ENCODE peak calls at places on chromosomes 2 and 18, in five cellular contexts. One of them, this sample, is unnamed.

GRCh38 chr2:200616193-200616592 is 30.4 kb downstream of the AOX1 start:
- DNase-seq in fibroblast of villous mesenchyme: no peak
- DNase-seq in suprapubic skin: no peak
- DNase-seq in GM20000: peak; percentile 5
- DNase-seq in tibial artery: no peak
- DNase-seq in this sample: no peak

GRCh38 chr18:58612239-58613055 is 16.4 kb downstream of the ALPK2 start:
- DNase-seq in GM20000: no peak
- DNase-seq in tibial artery: no peak
- DNase-seq in suprapubic skin: no peak
- DNase-seq in fibroblast of villous mesenchyme: no peak
- DNase-seq in this sample: no peak

GRCh38 chr18:72868666-72869661 is 1.2 kb upstream of the NETO1 start:
- DNase-seq in GM20000: peak; percentile 34
- DNase-seq in tibial artery: no peak
- DNase-seq in suprapubic skin: no peak
- DNase-seq in fibroblast of villous mesenchyme: no peak
- DNase-seq in this sample: no peak

GRCh38 chr2:149175956-149176355 is 137.5 kb downstream of the LYPD6B start:
- DNase-seq in tibial artery: no peak
- DNase-seq in suprapubic skin: no peak
- DNase-seq in GM20000: no peak
- DNase-seq in fibroblast of villous mesenchyme: peak; percentile 45
- DNase-seq in this sample: no peak

GRCh38 chr2:20291106-20291564 is 59.5 kb downstream of the PUM2 start:
- DNase-seq in fibroblast of villous mesenchyme: peak; percentile 80
- DNase-seq in GM20000: peak; percentile 29
- DNase-seq in suprapubic skin: no peak
- DNase-seq in tibial artery: no peak
- DNase-seq in this sample: no peak

GRCh38 chr18:31499157-31499524 is 1.2 kb downstream of the DSG2 start:
- DNase-seq in fibroblast of villous mesenchyme: no peak
- DNase-seq in tibial artery: no peak
- DNase-seq in suprapubic skin: no peak
- DNase-seq in GM20000: no peak
- DNase-seq in this sample: no peak

GRCh38 chr2:119721043-119721442 is 38.7 kb upstream of the PTPN4 start:
- DNase-seq in GM20000: no peak
- DNase-seq in suprapubic skin: no peak
- DNase-seq in tibial artery: no peak
- DNase-seq in fibroblast of villous mesenchyme: no peak
- DNase-seq in this sample: no peak

GRCh38 chr2:237353207-237353606 is 60.8 kb downstream of the COL6A3 start:
- DNase-seq in tibial artery: no peak
- DNase-seq in GM20000: no peak
- DNase-seq in fibroblast of villous mesenchyme: no peak
- DNase-seq in suprapubic skin: no peak
- DNase-seq in this sample: no peak

GRCh38 chr2:164182116-164182637 is 439.1 kb downstream of the GRB14 start:
- DNase-seq in suprapubic skin: no peak
- DNase-seq in tibial artery: no peak
- DNase-seq in fibroblast of villous mesenchyme: no peak
- DNase-seq in GM20000: no peak
- DNase-seq in this sample: no peak

GRCh38 chr18:47680488-47680887 is 250.0 kb downstream of the SMAD2 start:
- DNase-seq in fibroblast of villous mesenchyme: no peak
- DNase-seq in tibial artery: no peak
- DNase-seq in suprapubic skin: no peak
- DNase-seq in GM20000: peak; percentile 76
- DNase-seq in this sample: no peak

GRCh38 chr18:55275042-55275897 is 312.7 kb downstream of the TCF4 start:
- DNase-seq in GM20000: no peak
- DNase-seq in tibial artery: peak; percentile 68
- DNase-seq in fibroblast of villous mesenchyme: peak; percentile 78
- DNase-seq in suprapubic skin: peak; percentile 67
- DNase-seq in this sample: no peak

GRCh38 chr18:47931707-47932103 is 1.2 kb upstream of the SMAD2 start:
- DNase-seq in suprapubic skin: no peak
- DNase-seq in tibial artery: no peak
- DNase-seq in GM20000: peak; percentile 25
- DNase-seq in fibroblast of villous mesenchyme: peak; percentile 23
- DNase-seq in this sample: no peak

GRCh38 chr2:72806280-72806955 is 19.4 kb downstream of the EXOC6B start:
- DNase-seq in suprapubic skin: no peak
- DNase-seq in GM20000: no peak
- DNase-seq in tibial artery: no peak
- DNase-seq in fibroblast of villous mesenchyme: peak; percentile 14
- DNase-seq in this sample: no peak

GRCh38 chr2:169928463-169928864 is 101.2 kb downstream of the UBR3 start:
- DNase-seq in fibroblast of villous mesenchyme: peak; percentile 70
- DNase-seq in GM20000: peak; percentile 9
- DNase-seq in tibial artery: no peak
- DNase-seq in suprapubic skin: no peak
- DNase-seq in this sample: no peak

GRCh38 chr18:13620818-13621445 is 105.4 kb downstream of the FAM210A start:
- DNase-seq in fibroblast of villous mesenchyme: no peak
- DNase-seq in suprapubic skin: no peak
- DNase-seq in tibial artery: no peak
- DNase-seq in GM20000: no peak
- DNase-seq in this sample: no peak

GRCh38 chr2:41826921-41827320 is 220.9 kb upstream of the PKDCC start:
- DNase-seq in fibroblast of villous mesenchyme: no peak
- DNase-seq in tibial artery: no peak
- DNase-seq in GM20000: no peak
- DNase-seq in suprapubic skin: no peak
- DNase-seq in this sample: no peak

GRCh38 chr2:63767307-63767706 is 74.4 kb upstream of the UGP2 start:
- DNase-seq in GM20000: no peak
- DNase-seq in tibial artery: no peak
- DNase-seq in fibroblast of villous mesenchyme: no peak
- DNase-seq in suprapubic skin: no peak
- DNase-seq in this sample: no peak

GRCh38 chr2:53886406-53887280 is 26.9 kb upstream of the GPR75 start:
- DNase-seq in fibroblast of villous mesenchyme: no peak
- DNase-seq in GM20000: no peak
- DNase-seq in tibial artery: no peak
- DNase-seq in suprapubic skin: no peak
- DNase-seq in this sample: no peak

GRCh38 chr2:189210250-189211075 is 30.9 kb upstream of the COL5A2 start:
- DNase-seq in suprapubic skin: peak; percentile 57
- DNase-seq in GM20000: no peak
- DNase-seq in fibroblast of villous mesenchyme: peak; percentile 96
- DNase-seq in tibial artery: peak; percentile 72
- DNase-seq in this sample: no peak

GRCh38 chr2:216685327-216685875 is 9.9 kb downstream of the IGFBP5 start:
- DNase-seq in GM20000: no peak
- DNase-seq in suprapubic skin: peak; percentile 44
- DNase-seq in fibroblast of villous mesenchyme: no peak
- DNase-seq in tibial artery: peak; percentile 64
- DNase-seq in this sample: no peak

GRCh38 chr2:216688731-216689360 is 6.5 kb downstream of the IGFBP5 start:
- DNase-seq in tibial artery: peak; percentile 86
- DNase-seq in suprapubic skin: peak; percentile 76
- DNase-seq in fibroblast of villous mesenchyme: peak; percentile 45
- DNase-seq in GM20000: no peak
- DNase-seq in this sample: no peak

GRCh38 chr2:216687111-216687510 is 8.2 kb downstream of the IGFBP5 start:
- DNase-seq in suprapubic skin: peak; percentile 51
- DNase-seq in GM20000: no peak
- DNase-seq in tibial artery: peak; percentile 54
- DNase-seq in fibroblast of villous mesenchyme: no peak
- DNase-seq in this sample: no peak

GRCh38 chr2:216689397-216689796 is 6.0 kb downstream of the IGFBP5 start:
- DNase-seq in GM20000: no peak
- DNase-seq in tibial artery: peak; percentile 59
- DNase-seq in suprapubic skin: peak; percentile 56
- DNase-seq in fibroblast of villous mesenchyme: no peak
- DNase-seq in this sample: no peak

DNA sequence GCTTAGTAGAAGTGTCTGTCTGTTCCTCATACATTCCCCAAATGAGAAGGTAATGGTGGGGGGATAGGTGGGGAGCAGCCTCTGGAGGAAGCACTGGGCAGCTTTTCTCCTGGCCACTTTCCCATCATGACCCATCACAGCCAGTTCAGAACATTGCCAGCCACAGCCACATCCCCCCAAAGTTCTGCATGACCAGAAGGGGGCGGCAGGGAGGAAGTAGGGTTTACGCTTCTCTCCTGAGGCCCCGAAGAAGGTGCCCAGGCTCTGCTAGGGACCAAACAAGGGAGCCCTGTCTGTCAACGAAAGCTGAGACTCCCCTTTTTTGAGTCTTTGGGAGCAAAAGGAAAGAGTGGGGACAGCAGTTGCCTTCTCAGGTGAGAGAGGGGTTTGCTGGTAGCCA is 7.7 kb downstream of the IGFBP5 start:
- DNase-seq in suprapubic skin: no peak
- DNase-seq in tibial artery: peak; percentile 66
- DNase-seq in GM20000: no peak
- DNase-seq in fibroblast of villous mesenchyme: no peak
- DNase-seq in this sample: no peak
- TF ChIP-seq CTCF in suprapubic skin: no peak
- TF ChIP-seq CTCF in tibial artery: no peak
- TF ChIP-seq CTCF in GM20000: no peak
- TF ChIP-seq CTCF in fibroblast of villous mesenchyme: peak; percentile 43
- TF ChIP-seq CTCF in this sample: peak; percentile 63

DNA sequence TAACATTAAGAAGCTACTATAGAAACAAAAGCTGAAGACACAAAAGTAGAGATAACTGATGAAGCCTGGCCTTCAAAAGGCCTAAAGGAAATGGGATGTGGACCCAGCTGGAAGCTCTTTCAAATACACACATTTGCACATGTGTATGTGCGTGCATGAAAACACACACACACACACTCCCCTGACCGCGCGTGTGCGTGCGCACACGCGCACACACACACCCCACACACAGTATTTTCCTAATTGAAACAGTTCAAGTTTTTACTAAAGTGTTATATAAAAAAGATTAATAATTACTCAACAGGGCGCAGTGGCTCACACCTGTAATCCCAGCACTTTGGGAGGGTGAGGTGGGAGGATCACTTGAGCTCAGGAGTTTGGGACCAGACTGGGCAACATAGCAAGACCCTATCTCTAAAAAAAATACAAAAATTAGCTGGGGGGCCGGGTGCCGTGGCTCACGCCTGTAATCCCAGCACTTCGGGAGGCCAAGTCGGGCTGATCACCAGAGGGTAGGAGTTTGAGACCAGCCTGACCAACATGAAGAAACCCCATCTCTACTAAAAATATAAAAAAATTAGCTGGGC is 111.5 kb downstream of the PLEKHM3 start:
- DNase-seq in suprapubic skin: no peak
- DNase-seq in tibial artery: no peak
- DNase-seq in GM20000: no peak
- DNase-seq in fibroblast of villous mesenchyme: no peak
- DNase-seq in this sample: no peak
- TF ChIP-seq CTCF in suprapubic skin: no peak
- TF ChIP-seq CTCF in tibial artery: no peak
- TF ChIP-seq CTCF in GM20000: no peak
- TF ChIP-seq CTCF in fibroblast of villous mesenchyme: no peak
- TF ChIP-seq CTCF in this sample: no peak

GRCh38 chr2:49686291-49686690 is 532.0 kb upstream of the FSHR start:
- DNase-seq in fibroblast of villous mesenchyme: no peak
- DNase-seq in suprapubic skin: no peak
- DNase-seq in tibial artery: no peak
- DNase-seq in GM20000: no peak
- DNase-seq in this sample: no peak

GRCh38 chr2:49686897-49687442 is 532.7 kb upstream of the FSHR start:
- DNase-seq in fibroblast of villous mesenchyme: no peak
- DNase-seq in GM20000: no peak
- DNase-seq in suprapubic skin: no peak
- DNase-seq in tibial artery: no peak
- DNase-seq in this sample: no peak

DNA sequence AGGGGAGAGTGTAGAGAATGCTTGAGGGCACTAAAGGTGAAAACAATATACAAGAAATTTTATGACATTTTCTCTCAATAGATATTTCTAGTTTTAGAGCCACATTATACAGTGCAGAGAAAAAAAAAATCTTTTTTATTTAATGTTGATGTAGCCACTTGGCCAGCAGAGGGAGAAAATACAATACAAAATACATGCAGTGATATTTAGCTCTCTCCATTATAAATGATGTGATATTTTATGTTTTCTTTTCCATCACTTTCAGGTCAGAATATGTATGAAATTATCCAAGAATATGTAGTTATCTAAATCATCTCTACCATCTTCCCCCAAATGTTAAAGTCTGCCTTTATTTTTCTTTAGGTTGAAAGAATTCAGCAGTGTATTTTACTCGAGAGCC is 533.6 kb upstream of the FSHR start:
- DNase-seq in GM20000: no peak
- DNase-seq in tibial artery: no peak
- DNase-seq in fibroblast of villous mesenchyme: no peak
- DNase-seq in suprapubic skin: no peak
- DNase-seq in this sample: no peak
- TF ChIP-seq CTCF in GM20000: no peak
- TF ChIP-seq CTCF in tibial artery: peak; percentile 20
- TF ChIP-seq CTCF in fibroblast of villous mesenchyme: no peak
- TF ChIP-seq CTCF in suprapubic skin: no peak
- TF ChIP-seq CTCF in this sample: peak; percentile 77

GRCh38 chr2:112053917-112054846 is 887 bp upstream of the TMEM87B start:
- DNase-seq in suprapubic skin: peak; percentile 99
- DNase-seq in tibial artery: peak; percentile 99
- DNase-seq in GM20000: peak; percentile 91
- DNase-seq in fibroblast of villous mesenchyme: peak; percentile 97
- DNase-seq in this sample: peak; percentile 99

GRCh38 chr2:112055833-112056625 is 960 bp downstream of the TMEM87B start:
- DNase-seq in fibroblast of villous mesenchyme: peak; percentile 98
- DNase-seq in suprapubic skin: peak; percentile 86
- DNase-seq in tibial artery: peak; percentile 83
- DNase-seq in GM20000: no peak
- DNase-seq in this sample: no peak

GRCh38 chr2:112059671-112060070 is 4.6 kb downstream of the TMEM87B start:
- DNase-seq in GM20000: no peak
- DNase-seq in tibial artery: no peak
- DNase-seq in suprapubic skin: no peak
- DNase-seq in fibroblast of villous mesenchyme: no peak
- DNase-seq in this sample: no peak

GRCh38 chr2:112056626-112056987 is 1.5 kb downstream of the TMEM87B start:
- DNase-seq in GM20000: no peak
- DNase-seq in tibial artery: no peak
- DNase-seq in suprapubic skin: no peak
- DNase-seq in fibroblast of villous mesenchyme: no peak
- DNase-seq in this sample: no peak

DNA sequence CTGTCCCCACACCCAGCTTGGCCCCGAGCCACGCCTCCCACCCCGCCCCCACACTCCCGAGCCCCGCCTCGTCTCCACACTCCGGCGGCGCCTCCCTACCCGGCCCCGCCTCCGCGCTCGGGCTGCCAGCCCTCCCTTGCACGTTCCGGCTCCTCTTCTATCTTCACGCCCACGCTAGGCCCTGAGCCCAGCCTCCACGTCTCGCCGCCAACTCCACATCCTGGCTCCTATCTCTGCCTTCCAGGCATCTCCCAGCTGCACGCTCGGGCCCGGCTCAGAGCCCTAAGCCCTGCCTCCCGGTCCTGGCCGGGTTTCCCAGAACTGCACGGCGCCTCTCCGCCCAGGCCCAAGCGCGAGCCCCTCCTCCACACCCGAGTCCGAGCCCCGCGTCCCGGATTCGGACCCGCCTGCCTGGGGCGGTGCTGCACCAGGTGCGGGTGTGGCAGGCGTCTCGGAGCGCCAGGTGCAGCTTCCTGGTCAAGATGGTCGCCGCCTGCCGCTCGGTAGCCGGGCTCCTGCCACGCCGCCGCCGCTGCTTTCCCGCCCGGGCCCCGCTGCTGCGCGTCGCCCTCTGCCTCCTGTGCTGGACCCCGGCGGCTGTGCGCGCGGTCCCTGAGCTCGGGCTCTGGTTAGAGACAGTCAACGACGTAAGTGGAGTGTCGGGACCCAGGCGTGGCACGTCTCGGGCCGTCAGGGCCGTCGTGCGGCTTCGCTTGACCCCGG is at the start of gene TMEM87B:
- DNase-seq in suprapubic skin: peak; percentile 99
- DNase-seq in GM20000: peak; percentile 97
- DNase-seq in fibroblast of villous mesenchyme: peak; percentile 98
- DNase-seq in tibial artery: peak; percentile 98
- DNase-seq in this sample: peak; percentile 99
- TF ChIP-seq CTCF in suprapubic skin: no peak
- TF ChIP-seq CTCF in GM20000: no peak
- TF ChIP-seq CTCF in fibroblast of villous mesenchyme: no peak
- TF ChIP-seq CTCF in tibial artery: no peak
- TF ChIP-seq CTCF in this sample: no peak

This sample was measured in type B pancreatic cell.